ENCODE peak calls at places on chromosome 14, in four cellular contexts. One of them, this sample, is unnamed.

GRCh38 chr14:100031506-100032281 is 33.5 kb upstream of the EVL start:
- DNase-seq in substantia nigra: no peak
- DNase-seq in progenitor cell of endocrine pancreas: no peak
- DNase-seq in testis: no peak
- DNase-seq in this sample: no peak

GRCh38 chr14:95500772-95501401 is 15.6 kb downstream of the SYNE3 start:
- DNase-seq in progenitor cell of endocrine pancreas: no peak
- DNase-seq in testis: peak; percentile 60
- DNase-seq in substantia nigra: no peak
- DNase-seq in this sample: no peak

GRCh38 chr14:55807059-55807499 is 227.1 kb downstream of the KTN1 start:
- DNase-seq in substantia nigra: no peak
- DNase-seq in testis: peak; percentile 98
- DNase-seq in progenitor cell of endocrine pancreas: no peak
- DNase-seq in this sample: no peak

GRCh38 chr14:50714452-50715073 is 46.5 kb upstream of the SAV1 start:
- DNase-seq in substantia nigra: no peak
- DNase-seq in testis: peak; percentile 23
- DNase-seq in progenitor cell of endocrine pancreas: no peak
- DNase-seq in this sample: peak; percentile 17

GRCh38 chr14:22025884-22026283 is 352.3 kb upstream of the OR4E1 start:
- DNase-seq in progenitor cell of endocrine pancreas: no peak
- DNase-seq in testis: no peak
- DNase-seq in substantia nigra: no peak
- DNase-seq in this sample: no peak

GRCh38 chr14:64873506-64874220 is 6.0 kb downstream of the SPTB start:
- DNase-seq in substantia nigra: no peak
- DNase-seq in testis: no peak
- DNase-seq in progenitor cell of endocrine pancreas: no peak
- DNase-seq in this sample: no peak

GRCh38 chr14:37406095-37406494 is 189.0 kb downstream of the FOXA1 start:
- DNase-seq in testis: no peak
- DNase-seq in substantia nigra: no peak
- DNase-seq in progenitor cell of endocrine pancreas: no peak
- DNase-seq in this sample: no peak

GRCh38 chr14:35556548-35556947 is 22.6 kb downstream of the INSM2 start:
- DNase-seq in progenitor cell of endocrine pancreas: no peak
- DNase-seq in testis: no peak
- DNase-seq in substantia nigra: no peak
- DNase-seq in this sample: no peak

GRCh38 chr14:99038401-99038800 is 233.6 kb downstream of the BCL11B start:
- DNase-seq in substantia nigra: no peak
- DNase-seq in progenitor cell of endocrine pancreas: no peak
- DNase-seq in testis: no peak
- DNase-seq in this sample: no peak

GRCh38 chr14:73189651-73190050 is 47.7 kb upstream of the PAPLN start:
- DNase-seq in testis: no peak
- DNase-seq in progenitor cell of endocrine pancreas: no peak
- DNase-seq in substantia nigra: no peak
- DNase-seq in this sample: no peak

GRCh38 chr14:83309833-83310232 is 1776.2 kb upstream of the SEL1L start:
- DNase-seq in progenitor cell of endocrine pancreas: no peak
- DNase-seq in substantia nigra: no peak
- DNase-seq in testis: no peak
- DNase-seq in this sample: no peak

GRCh38 chr14:51293149-51293925 is 53.3 kb downstream of the TMX1 start:
- DNase-seq in progenitor cell of endocrine pancreas: no peak
- DNase-seq in substantia nigra: no peak
- DNase-seq in testis: peak; percentile 30
- DNase-seq in this sample: no peak

This sample was measured in HuH-7.5.